ENCODE peak calls at places on chromosomes 5 and 9, in ten cellular contexts. Q, V, D, Y, R, M, J, C, F and X are unnamed samples.
A peak's percentile ranks its signal among the peaks of the same experiment; 100 is the strongest.

GRCh38 chr9:115590016-115590415 is 472.1 kb upstream of the TNC start:
- DNase-seq in J (peak; percentile 91), V (peak; percentile 95), R (no peak), D (no peak), C (peak; percentile 20), Y (no peak), M (no peak), Q (no peak), F (no peak), X (peak; percentile 57)

GRCh38 chr5:157719231-157719630 is 12.0 kb upstream of the THG1L start:
- DNase-seq in V (no peak), F (no peak), J (no peak), Y (no peak), R (no peak), C (no peak), D (no peak), Q (no peak), M (no peak), X (no peak)

GRCh38 chr9:114906922-114907571 is 23.3 kb downstream of the TNFSF8 start:
- DNase-seq in D (no peak), Q (no peak), J (peak; percentile 56), F (peak; percentile 29), M (peak; percentile 26), C (no peak), V (peak; percentile 42), R (peak; percentile 92), Y (no peak), X (peak; percentile 44)

GRCh38 chr9:113581865-113582697 is 118.6 kb downstream of the RGS3 start:
- DNase-seq in D (peak; percentile 86), R (no peak), M (peak; percentile 87), Y (no peak), F (no peak), C (peak; percentile 81), Q (peak; percentile 76), V (no peak), J (no peak), X (peak; percentile 74)

GRCh38 chr5:37882636-37883035 is 42.8 kb upstream of the GDNF start:
- DNase-seq in Q (no peak), F (no peak), V (no peak), Y (no peak), M (no peak), J (peak; percentile 9), C (no peak), D (no peak), R (no peak), X (no peak)

GRCh38 chr9:84955971-84956370 is 286.4 kb downstream of the NTRK2 start:
- DNase-seq in J (no peak), Y (no peak), D (no peak), Q (no peak), F (no peak), C (no peak), V (no peak), R (no peak), M (no peak), X (no peak)

GRCh38 chr5:126338516-126339153 is 84.6 kb upstream of the GRAMD2B start:
- DNase-seq in V (no peak), Q (peak; percentile 3), D (no peak), M (no peak), R (no peak), C (no peak), F (no peak), Y (no peak), J (no peak), X (no peak)

GRCh38 chr5:96031811-96032261 is 70.2 kb upstream of the ELL2 start:
- DNase-seq in M (no peak), R (no peak), F (peak; percentile 50), Y (no peak), J (peak; percentile 11), Q (no peak), V (peak; percentile 95), C (no peak), D (no peak), X (no peak)

GRCh38 chr9:77435688-77436087 is 212.4 kb downstream of the GNA14 start:
- DNase-seq in F (no peak), D (no peak), V (no peak), Y (no peak), J (no peak), M (no peak), Q (no peak), R (no peak), C (no peak), X (no peak)

GRCh38 chr5:131379071-131379538 is 115.3 kb downstream of the CDC42SE2 start:
- DNase-seq in M (no peak), R (no peak), Q (no peak), C (no peak), Y (no peak), J (peak; percentile 15), F (no peak), D (no peak), V (peak; percentile 30), X (no peak)

GRCh38 chr9:131641618-131642495 is 96.5 kb downstream of the PRRT1B start:
- DNase-seq in F (no peak), J (no peak), Q (no peak), D (no peak), Y (no peak), R (no peak), M (peak; percentile 55), V (no peak), C (no peak), X (no peak)

GRCh38 chr5:65672787-65673186 is 48.0 kb downstream of the SHLD3 start:
- DNase-seq in D (no peak), C (no peak), Q (no peak), V (peak; percentile 77), F (no peak), M (no peak), J (no peak), R (no peak), Y (no peak), X (no peak)

GRCh38 chr5:172436078-172436873 is 18.0 kb downstream of the SH3PXD2B start:
- DNase-seq in J (no peak), M (no peak), V (no peak), D (no peak), R (no peak), Q (no peak), F (no peak), C (no peak), Y (no peak), X (no peak)

GRCh38 chr9:3517377-3518048 is 8.3 kb downstream of the RFX3 start:
- DNase-seq in D (no peak), C (no peak), Q (no peak), F (no peak), J (no peak), Y (no peak), M (no peak), R (no peak), V (no peak), X (no peak)

GRCh38 chr9:132268725-132269352 is 85.9 kb downstream of the SETX start:
- DNase-seq in J (peak; percentile 61), C (peak; percentile 58), Y (peak; percentile 17), V (peak; percentile 3), D (peak; percentile 78), Q (peak; percentile 67), R (peak; percentile 62), M (peak; percentile 84), F (peak; percentile 19), X (peak; percentile 50)

GRCh38 chr5:10645146-10645545 is 81.3 kb downstream of the ANKRD33B start:
- DNase-seq in Q (no peak), V (no peak), D (peak; percentile 30), Y (no peak), F (no peak), J (no peak), C (no peak), R (no peak), M (no peak), X (no peak)

GRCh38 chr9:114719290-114719689 is 37.3 kb upstream of the TEX48 start:
- DNase-seq in D (no peak), R (no peak), Q (no peak), F (no peak), Y (no peak), J (no peak), M (no peak), V (peak; percentile 78), C (no peak), X (no peak)

GRCh38 chr9:99135498-99135897 is 30.6 kb downstream of the TGFBR1 start:
- DNase-seq in Y (no peak), M (no peak), D (no peak), F (no peak), C (no peak), Q (peak; percentile 66), R (no peak), V (no peak), J (no peak), X (no peak)